ENCODE peak calls at places on chromosome 3, in seven cellular contexts. K, T, E, R, O, Z and S are unnamed samples.

GRCh38 chr3:100988080-100988479 is 5.1 kb downstream of the ABI3BP start:
- DNase-seq in K (no peak), T (no peak), E (no peak), R (no peak), O (no peak), Z (no peak), S (no peak)

GRCh38 chr3:184040010-184040409 is 8.5 kb downstream of the HTR3D start:
- DNase-seq in K (no peak), T (no peak), E (peak), R (no peak), O (no peak), Z (no peak), S (peak)

GRCh38 chr3:71428841-71429609 is 154.5 kb downstream of the FOXP1 start:
- DNase-seq in K (peak), T (peak), E (peak), R (peak), O (peak), Z (no peak), S (peak)

GRCh38 chr3:146160233-146160963 is 586 bp downstream of the PLOD2 start:
- DNase-seq in K (peak), T (no peak), E (peak), R (peak), O (peak), Z (peak), S (peak)

GRCh38 chr3:132285620-132285945 is 31.6 kb upstream of the ACP3 start:
- DNase-seq in K (no peak), T (no peak), E (peak), R (no peak), O (no peak), Z (no peak), S (peak)

GRCh38 chr3:80676869-80677268 is 909.1 kb upstream of the ROBO1 start:
- DNase-seq in K (peak), T (no peak), E (no peak), R (no peak), O (no peak), Z (no peak), S (peak)

GRCh38 chr3:52174896-52175295 is 20.7 kb upstream of the POC1A start:
- DNase-seq in K (no peak), T (no peak), E (no peak), R (peak), O (no peak), Z (no peak), S (no peak)

GRCh38 chr3:141353652-141354495 is 14.4 kb upstream of the ZBTB38 start:
- DNase-seq in K (no peak), T (no peak), E (no peak), R (peak), O (no peak), Z (no peak), S (peak)

GRCh38 chr3:40505599-40506462 is at the start of gene ZNF620:
- DNase-seq in K (peak), T (peak), E (peak), R (no peak), O (peak), Z (peak), S (peak)
- TF ChIP-seq CTCF in K (peak), T (no peak), E (peak), R (peak), O (no peak), Z (no peak), S (peak)

GRCh38 chr3:12948891-12949711 is 107.7 kb upstream of the RPL32 start:
- DNase-seq in K (peak), T (peak), E (no peak), R (peak), O (peak), Z (no peak), S (no peak)
- TF ChIP-seq CTCF in K (no peak), T (no peak), E (no peak), R (peak), O (no peak), Z (no peak), S (no peak)

DNA sequence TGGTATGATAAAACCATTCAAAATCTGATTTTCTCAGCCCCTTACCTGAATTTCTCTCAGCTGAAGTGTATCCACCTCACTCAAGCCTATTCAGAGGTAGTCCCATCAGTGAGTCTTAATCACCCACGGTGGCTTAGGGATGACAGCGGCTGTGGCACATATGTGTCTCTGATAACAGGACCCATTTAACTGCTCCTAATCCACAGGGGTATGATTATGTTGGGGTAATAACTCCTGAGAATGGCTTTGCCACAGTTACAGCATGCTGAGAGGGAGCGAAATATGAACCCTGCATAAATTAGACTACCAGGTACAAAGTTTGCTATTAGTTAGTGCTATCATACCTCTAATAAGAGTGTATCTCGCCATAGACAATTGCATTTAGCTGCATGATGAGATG is 10.6 kb downstream of the CLRN1 start:
- DNase-seq in K (no peak), T (no peak), E (no peak), R (no peak), O (no peak), Z (no peak), S (no peak)
- TF ChIP-seq CTCF in K (no peak), T (no peak), E (no peak), R (no peak), O (no peak), Z (no peak), S (no peak)

DNA sequence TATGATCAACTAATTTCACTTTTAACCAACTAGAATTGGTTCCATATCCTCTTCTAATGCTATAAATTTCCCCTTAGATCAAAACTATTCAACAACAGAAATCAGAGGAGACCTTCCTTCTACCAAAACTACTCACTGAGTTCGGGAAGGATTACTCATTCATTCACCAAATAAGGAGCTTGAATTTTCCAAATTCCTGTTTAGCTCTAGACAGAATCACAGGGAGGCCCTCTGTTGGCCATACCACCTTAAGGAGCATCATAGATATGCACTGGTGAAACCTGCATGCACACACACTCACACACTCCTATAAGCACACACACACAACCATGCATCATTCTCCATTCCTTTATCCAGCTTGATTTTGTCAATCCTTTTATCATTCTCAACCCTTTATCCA is 49.0 kb downstream of the SUCLG2 start:
- DNase-seq in K (peak), T (no peak), E (no peak), R (peak), O (no peak), Z (no peak), S (peak)
- TF ChIP-seq CTCF in K (peak), T (peak), E (no peak), R (peak), O (no peak), Z (no peak), S (peak)

DNA sequence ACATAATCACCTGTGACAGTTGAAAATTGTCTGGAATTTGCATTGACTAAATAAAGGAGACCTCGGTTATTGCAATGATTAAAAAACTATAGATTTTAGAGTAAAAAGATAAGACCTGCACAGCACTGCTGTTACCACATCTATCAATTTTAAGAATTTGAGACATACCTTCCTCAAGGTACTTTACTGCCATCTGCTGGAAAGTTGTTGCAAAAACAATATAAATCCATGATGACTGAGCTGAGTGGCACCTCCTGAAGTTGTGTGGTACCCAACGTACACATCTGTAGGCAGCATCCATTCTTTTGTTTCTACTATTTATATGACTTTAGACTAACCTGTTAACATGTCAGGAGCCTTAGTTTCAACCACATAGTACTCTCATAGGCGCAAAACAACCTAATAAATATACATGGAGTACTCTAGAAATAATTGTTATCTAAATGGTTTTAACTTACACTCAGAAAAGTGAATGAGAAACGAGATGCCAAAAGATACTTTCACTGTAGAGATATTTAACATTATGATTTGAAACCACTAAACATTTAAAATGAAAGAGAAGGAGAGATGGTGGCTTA is 106.7 kb downstream of the GHSR start:
- DNase-seq in K (peak), T (peak), E (peak), R (peak), O (no peak), Z (no peak), S (peak)
- TF ChIP-seq CTCF in K (peak), T (peak), E (peak), R (peak), O (peak), Z (peak), S (peak)

GRCh38 chr3:45507820-45508317 is 86.7 kb upstream of the LIMD1 start:
- DNase-seq in K (peak), T (no peak), E (peak), R (peak), O (no peak), Z (no peak), S (peak)
- TF ChIP-seq CTCF in K (peak), T (no peak), E (peak), R (peak), O (no peak), Z (no peak), S (peak)

GRCh38 chr3:4759689-4760312 is 219.4 kb upstream of the BHLHE40 start:
- DNase-seq in K (no peak), T (no peak), E (no peak), R (no peak), O (no peak), Z (no peak), S (no peak)

GRCh38 chr3:4756060-4756775 is 223.0 kb upstream of the BHLHE40 start:
- DNase-seq in K (no peak), T (no peak), E (no peak), R (no peak), O (no peak), Z (no peak), S (no peak)

GRCh38 chr3:4758957-4759656 is 220.1 kb upstream of the BHLHE40 start:
- DNase-seq in K (no peak), T (no peak), E (no peak), R (no peak), O (no peak), Z (no peak), S (no peak)

GRCh38 chr3:4757056-4757948 is 221.9 kb upstream of the BHLHE40 start:
- DNase-seq in K (no peak), T (no peak), E (peak), R (no peak), O (no peak), Z (no peak), S (no peak)

GRCh38 chr3:4757949-4758855 is 221.0 kb upstream of the BHLHE40 start:
- DNase-seq in K (no peak), T (no peak), E (no peak), R (no peak), O (no peak), Z (no peak), S (no peak)
- TF ChIP-seq CTCF in K (no peak), T (no peak), E (no peak), R (no peak), O (no peak), Z (no peak), S (no peak)

DNA sequence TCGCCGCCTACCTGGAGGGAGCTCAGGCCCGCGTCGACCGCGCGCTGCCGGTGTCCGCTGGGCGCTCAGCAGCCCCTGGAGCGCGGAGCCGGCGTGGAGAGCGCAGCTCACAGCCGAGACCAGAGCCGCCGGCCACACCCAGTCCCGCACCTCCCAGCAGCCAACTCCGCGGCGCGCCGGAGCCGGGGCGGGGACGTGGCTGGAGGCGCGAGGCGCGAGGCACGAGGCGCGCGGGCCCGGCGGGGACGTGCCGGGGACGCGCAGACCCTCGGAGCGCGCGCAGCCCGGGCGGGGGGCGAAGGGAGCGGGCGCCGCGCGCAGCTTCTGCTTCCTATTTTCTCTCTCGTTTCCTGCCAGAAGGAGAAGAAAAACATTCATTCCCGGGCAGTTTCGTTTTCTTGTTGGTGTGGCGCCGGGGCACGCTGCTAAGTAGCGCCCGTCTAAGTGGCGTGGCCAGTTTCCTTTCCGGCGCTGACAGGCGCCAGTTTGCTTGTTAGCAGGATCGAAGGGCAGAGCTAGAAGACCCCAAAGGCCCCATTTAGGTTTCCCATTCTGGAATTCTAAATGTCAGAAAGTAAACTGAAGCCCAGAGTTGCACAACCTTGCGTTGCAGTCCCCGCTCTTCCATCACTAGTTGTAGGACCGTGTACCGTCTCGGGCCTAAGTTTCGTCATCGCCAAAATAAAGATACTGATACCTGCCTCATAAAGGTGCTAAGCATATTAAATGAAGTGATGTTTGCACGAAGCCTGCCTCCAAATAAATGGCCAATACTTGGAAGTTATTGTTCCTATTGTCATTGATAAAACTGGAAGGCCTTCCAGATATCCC is at the start of gene GNB4:
- DNase-seq in K (peak), T (peak), E (peak), R (peak), O (peak), Z (peak), S (peak)
- TF ChIP-seq CTCF in K (no peak), T (no peak), E (no peak), R (no peak), O (no peak), Z (no peak), S (no peak)